ENCODE peak calls at places on chromosomes 16 and 17, in five cellular contexts. P is fibroblast of lung, V is breast epithelium, W is heart left ventricle, K is neuronal stem cell. M is an unnamed sample.
A peak's percentile ranks its signal among the peaks of the same experiment; 100 is the strongest.

GRCh38 chr17:57275365-57275764 is 19.0 kb downstream of the MSI2 start:
- DNase-seq in P (no peak), V (no peak), W (no peak), K (no peak), M (no peak)

GRCh38 chr17:82065638-82066303 is at the start of gene DUS1L:
- DNase-seq in P (peak; percentile 49), V (no peak), W (peak; percentile 72), K (peak; percentile 56), M (no peak)

GRCh38 chr17:67573987-67574657 is 143.6 kb upstream of the NOL11 start:
- DNase-seq in P (no peak), V (no peak), W (no peak), K (no peak), M (no peak)

GRCh38 chr17:5694507-5694906 is 110.2 kb upstream of the NLRP1 start:
- DNase-seq in P (no peak), V (no peak), W (no peak), K (no peak), M (no peak)

GRCh38 chr17:42276609-42277341 is 584 bp upstream of the STAT5B start:
- DNase-seq in P (peak; percentile 85), V (peak; percentile 49), W (peak; percentile 76), K (no peak), M (no peak)

GRCh38 chr16:11411059-11411550 is 65.8 kb downstream of the RMI2 start:
- DNase-seq in P (no peak), V (no peak), W (no peak), K (no peak), M (no peak)

GRCh38 chr17:48510761-48511604 is 19.8 kb downstream of the HOXB1 start:
- DNase-seq in P (peak; percentile 40), V (no peak), W (no peak), K (no peak), M (no peak)

GRCh38 chr17:32859857-32860525 is 16.9 kb downstream of the MYO1D start:
- DNase-seq in P (no peak), V (no peak), W (no peak), K (no peak), M (no peak)

GRCh38 chr16:3259097-3259496 is 2.7 kb upstream of the MEFV start:
- DNase-seq in P (no peak), V (no peak), W (peak; percentile 35), K (no peak), M (no peak)

GRCh38 chr17:50101346-50102163 is 6.4 kb downstream of the PDK2 start:
- DNase-seq in P (no peak), V (no peak), W (peak; percentile 60), K (no peak), M (no peak)

GRCh38 chr17:62800580-62800979 is 7.5 kb downstream of the MARCHF10 start:
- DNase-seq in P (peak; percentile 48), V (peak; percentile 67), W (no peak), K (no peak), M (peak; percentile 60)

GRCh38 chr16:89386337-89386736 is 104.0 kb downstream of the ANKRD11 start:
- DNase-seq in P (no peak), V (no peak), W (no peak), K (no peak), M (no peak)

GRCh38 chr16:49833055-49833454 is 22.9 kb downstream of the ZNF423 start:
- DNase-seq in P (no peak), V (no peak), W (peak; percentile 84), K (no peak), M (no peak)

DNA sequence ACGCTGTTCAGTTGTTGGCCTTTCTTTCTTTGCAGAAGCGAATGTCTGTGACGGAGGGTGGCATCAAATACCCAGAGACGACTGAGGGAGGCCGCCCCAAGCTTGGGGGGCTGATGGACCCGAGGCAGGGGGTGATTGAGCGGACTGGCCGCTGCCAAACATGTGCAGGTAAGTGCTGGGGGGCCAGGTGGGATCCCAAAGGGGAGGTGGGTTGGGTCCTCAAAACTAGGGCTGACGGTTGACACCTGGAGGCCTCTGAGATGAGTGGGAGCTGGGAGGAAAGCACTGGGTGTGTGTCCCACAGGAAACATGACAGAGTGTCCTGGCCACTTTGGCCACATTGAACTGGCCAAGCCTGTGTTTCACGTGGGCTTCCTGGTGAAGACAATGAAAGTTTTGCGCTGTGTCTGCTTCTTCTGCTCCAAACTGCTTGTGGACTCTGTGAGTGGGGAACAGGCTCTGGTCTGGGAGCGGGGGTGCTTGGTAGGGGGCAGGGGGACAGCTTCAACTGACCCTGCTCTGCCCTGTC is 11.8 kb downstream of the POLR2A start:
- DNase-seq in P (no peak), V (no peak), W (no peak), K (no peak), M (no peak)
- H3K27ac ChIP-seq in P (no peak overlapping the region), V (no peak overlapping the region), W (peak overlapping the region; percentile 65), K (no peak overlapping the region), M (no peak overlapping the region)

DNA sequence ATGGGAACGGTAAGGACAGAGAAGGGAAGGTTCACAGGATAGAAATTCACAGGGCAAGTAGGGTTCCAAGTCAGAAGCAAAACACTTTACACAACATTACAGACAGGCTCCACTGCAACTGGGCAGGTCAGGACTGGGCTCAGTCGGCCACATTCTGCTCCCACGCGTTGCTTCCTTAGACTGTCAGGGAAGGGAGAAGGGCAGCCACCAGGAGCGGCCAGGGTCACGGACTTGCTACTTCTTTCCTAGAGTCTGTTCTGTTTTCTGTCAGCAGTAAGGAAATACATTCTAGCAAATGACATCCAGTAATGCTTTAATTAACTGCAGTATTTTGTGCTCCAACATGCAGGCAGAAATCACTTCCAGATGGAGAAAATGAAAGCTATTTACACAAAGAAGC is 160.3 kb upstream of the RPH3AL start:
- DNase-seq in P (no peak), V (peak; percentile 43), W (no peak), K (no peak), M (no peak)
- H3K27ac ChIP-seq in P (no peak overlapping the region), V (peak overlapping the region; percentile 36), W (no peak overlapping the region), K (no peak overlapping the region), M (no peak overlapping the region)

GRCh38 chr17:3903051-3903825 is 10.4 kb upstream of the CAMKK1 start:
- DNase-seq in P (no peak), V (no peak), W (no peak), K (no peak), M (no peak)
- H3K27ac ChIP-seq in P (no peak overlapping the region), V (no peak overlapping the region), W (no peak overlapping the region), K (no peak overlapping the region), M (no peak overlapping the region)

GRCh38 chr17:39703913-39704312 is 4.0 kb downstream of the ERBB2 start:
- DNase-seq in P (no peak), V (no peak), W (no peak), K (no peak), M (no peak)
- H3K27ac ChIP-seq in P (no peak overlapping the region), V (peak overlapping the region; percentile 98), W (peak overlapping the region; percentile 94), K (no peak overlapping the region), M (peak overlapping the region; percentile 12)

GRCh38 chr16:67685388-67686112 is 18.9 kb downstream of the C16orf86 start:
- DNase-seq in P (no peak), V (no peak), W (no peak), K (no peak), M (no peak)
- H3K27ac ChIP-seq in P (no peak overlapping the region), V (peak overlapping the region; percentile 46), W (peak overlapping the region; percentile 59), K (no peak overlapping the region), M (peak overlapping the region; percentile 67)

GRCh38 chr16:66696669-66697630 is at the start of gene CMTM4:
- DNase-seq in P (peak; percentile 78), V (peak; percentile 84), W (peak; percentile 88), K (peak; percentile 89), M (peak; percentile 44)

GRCh38 chr16:66695474-66695934 is 1.0 kb downstream of the CMTM4 start:
- DNase-seq in P (no peak), V (peak; percentile 34), W (no peak), K (no peak), M (no peak)

GRCh38 chr16:66693088-66693487 is 3.5 kb downstream of the CMTM4 start:
- DNase-seq in P (no peak), V (no peak), W (no peak), K (no peak), M (no peak)

GRCh38 chr16:66698046-66698445 is 1.5 kb upstream of the CMTM4 start:
- DNase-seq in P (no peak), V (no peak), W (no peak), K (no peak), M (no peak)

DNA sequence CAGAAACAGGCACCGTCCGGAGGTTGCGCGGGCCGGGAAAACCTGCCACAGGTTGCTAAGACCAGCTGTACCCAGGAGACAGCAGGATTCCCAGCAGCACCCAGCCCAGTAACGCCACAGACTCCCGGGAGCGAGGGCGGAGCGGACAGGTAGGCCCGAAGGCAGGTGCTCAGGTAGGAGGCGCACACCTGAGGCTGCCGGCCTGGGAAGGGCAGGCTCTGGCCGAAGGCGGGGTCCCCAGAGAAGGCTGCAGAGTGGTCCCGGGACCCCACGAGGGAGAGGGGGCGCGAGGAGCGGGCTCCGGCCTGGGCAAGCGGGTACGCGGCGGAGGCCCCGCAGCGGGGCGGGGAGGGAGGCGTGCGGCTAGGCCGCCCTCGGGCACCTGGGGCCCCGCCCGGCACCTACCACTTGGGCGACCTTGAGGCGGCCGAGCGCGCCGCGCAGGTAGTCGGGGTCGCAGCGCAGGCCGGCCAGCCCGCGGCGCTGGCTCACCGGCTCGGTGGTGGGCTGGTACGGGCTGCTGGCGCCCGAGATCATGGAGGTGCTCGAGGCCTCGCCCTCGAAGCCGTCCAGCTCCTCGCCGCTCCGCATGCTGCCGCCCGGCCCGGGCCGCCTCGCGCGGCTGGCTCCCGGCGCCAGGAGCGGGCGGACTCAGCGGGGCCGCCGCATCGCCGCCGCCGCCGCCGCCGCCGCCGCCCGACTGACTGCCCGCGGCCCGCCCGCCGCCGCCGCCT is 441 bp downstream of the CMTM4 start:
- DNase-seq in P (no peak), V (peak; percentile 58), W (no peak), K (peak; percentile 6), M (no peak)
- H3K27ac ChIP-seq in P (peak overlapping the region; percentile 8), V (peak overlapping the region; percentile 89), W (peak overlapping the region; percentile 58), K (no peak overlapping the region), M (peak overlapping the region; percentile 61)

GRCh38 chr16:647173-647902 is 1.8 kb upstream of the WDR90 start:
- DNase-seq in P (no peak), V (no peak), W (no peak), K (no peak), M (no peak)
- H3K27ac ChIP-seq in P (no peak overlapping the region), V (peak overlapping the region; percentile 89), W (peak overlapping the region; percentile 93), K (no peak overlapping the region), M (no peak overlapping the region)